ENCODE peak calls at places on chromosome 19, in ten cellular contexts. J is T-helper 9 cell; V is gastrocnemius medialis; X is coronary artery; P is Peyer's patch; M is stimulated activated CD4-positive, alpha-beta T cell treated with anti-CD3 and anti-CD28 coated beads, Interleukin-15, amount 100 ng/mL, for 24 hours; F is astrocyte of the spinal cord; G is OCI-LY7; W is hepatic stellate cell; B is stomach. Y is an unnamed sample.

GRCh38 chr19:45901912-45902650 is at the start of gene MYPOP:
- DNase-seq in G (no peak), P (no peak), B (no peak), X (no peak), V (no peak), W (no peak), F (no peak), J (no peak), M (no peak), Y (no peak)

GRCh38 chr19:42287017-42287825 is 14.7 kb upstream of the PRR19 start:
- DNase-seq in V (no peak), X (no peak), G (no peak), B (no peak), W (no peak), P (no peak), J (no peak), M (no peak), F (no peak), Y (no peak)

GRCh38 chr19:41441321-41441945 is 1.5 kb upstream of the ERICH4 start:
- DNase-seq in B (no peak), X (peak; percentile 29), V (no peak), F (no peak), M (no peak), G (no peak), J (no peak), P (no peak), W (no peak), Y (no peak)

GRCh38 chr19:31589109-31589508 is 239.9 kb upstream of the TSHZ3 start:
- DNase-seq in G (no peak), X (peak; percentile 41), B (no peak), V (no peak), J (no peak), W (no peak), M (no peak), P (no peak), F (no peak), Y (no peak)

GRCh38 chr19:709965-710714 is 1.4 kb downstream of the PALM start:
- DNase-seq in B (no peak), V (peak; percentile 42), G (no peak), J (no peak), M (no peak), X (no peak), P (no peak), F (no peak), W (no peak), Y (no peak)

GRCh38 chr19:18029617-18030338 is 21.8 kb downstream of the ARRDC2 start:
- DNase-seq in F (no peak), B (peak; percentile 61), X (no peak), P (peak; percentile 61), V (peak; percentile 99), M (no peak), W (no peak), G (no peak), J (no peak), Y (peak; percentile 64)

GRCh38 chr19:38017504-38018150 is 110.6 kb downstream of the SIPA1L3 start:
- DNase-seq in V (no peak), M (no peak), P (no peak), B (no peak), F (no peak), J (no peak), X (no peak), W (no peak), G (no peak), Y (no peak)

GRCh38 chr19:17686027-17686511 is 2.1 kb downstream of the UNC13A start:
- DNase-seq in M (no peak), W (peak; percentile 76), J (no peak), V (no peak), F (peak; percentile 8), P (no peak), G (no peak), B (no peak), X (no peak), Y (no peak)

GRCh38 chr19:36331353-36332228 is 47.4 kb downstream of the ZFP14 start:
- DNase-seq in J (peak; percentile 14), P (peak; percentile 58), X (peak; percentile 90), M (peak; percentile 70), G (peak; percentile 91), W (peak; percentile 93), V (peak; percentile 77), F (peak; percentile 95), B (peak; percentile 64), Y (peak; percentile 71)

GRCh38 chr19:19489804-19490204 is 25.5 kb downstream of the TSSK6 start:
- DNase-seq in F (no peak), B (peak; percentile 34), G (no peak), P (no peak), V (peak; percentile 55), X (no peak), J (no peak), M (no peak), W (no peak), Y (no peak)

GRCh38 chr19:38669532-38669931 is 22.1 kb downstream of the ACTN4 start:
- DNase-seq in V (no peak), M (no peak), X (no peak), G (no peak), P (no peak), B (no peak), W (no peak), J (no peak), F (no peak), Y (no peak)

GRCh38 chr19:3029070-3029923 is at the start of gene TLE2:
- DNase-seq in G (no peak), J (no peak), M (no peak), F (no peak), V (no peak), X (no peak), P (peak; percentile 43), W (no peak), B (peak; percentile 39), Y (no peak)

GRCh38 chr19:44741841-44742352 is 6.6 kb upstream of the BCL3 start:
- DNase-seq in M (peak; percentile 51), G (no peak), W (peak; percentile 96), V (peak; percentile 100), J (no peak), X (peak; percentile 99), P (peak; percentile 98), B (peak; percentile 98), F (peak; percentile 98), Y (peak; percentile 100)

GRCh38 chr19:13152854-13153626 is 2.8 kb downstream of the IER2 start:
- DNase-seq in B (peak; percentile 97), J (peak; percentile 98), G (peak; percentile 95), F (peak; percentile 96), W (peak; percentile 96), V (peak; percentile 92), M (peak; percentile 96), X (peak; percentile 98), P (peak; percentile 97), Y (peak; percentile 96)

GRCh38 chr19:29606420-29606747 is 301 bp downstream of the POP4 start:
- DNase-seq in J (no peak), B (no peak), V (no peak), X (no peak), W (no peak), F (no peak), G (no peak), P (no peak), M (no peak), Y (no peak)

GRCh38 chr19:6509118-6509971 is 7.2 kb upstream of the TUBB4A start:
- DNase-seq in F (no peak), V (peak; percentile 56), P (no peak), J (no peak), G (no peak), W (no peak), B (peak; percentile 63), M (no peak), X (no peak), Y (no peak)

GRCh38 chr19:15759962-15760565 is 22.3 kb downstream of the OR10H3 start:
- DNase-seq in B (no peak), W (no peak), J (no peak), V (no peak), F (no peak), M (peak; percentile 14), P (no peak), X (no peak), G (no peak), Y (no peak)

GRCh38 chr19:21482863-21483276 is 22.5 kb upstream of the ZNF429 start:
- DNase-seq in J (peak; percentile 67), X (peak; percentile 78), F (peak; percentile 7), P (no peak), W (no peak), G (peak; percentile 44), B (peak; percentile 63), V (peak; percentile 68), M (peak; percentile 76), Y (no peak)

GRCh38 chr19:39409886-39410619 is 2.4 kb upstream of the PLEKHG2 start:
- DNase-seq in X (peak; percentile 94), F (peak; percentile 83), M (peak; percentile 76), V (peak; percentile 82), B (peak; percentile 76), W (peak; percentile 69), G (peak; percentile 78), J (peak; percentile 69), P (peak; percentile 86), Y (no peak)

GRCh38 chr19:33703821-33704220 is 82.1 kb downstream of the CHST8 start:
- DNase-seq in P (peak; percentile 29), V (no peak), J (no peak), X (no peak), G (no peak), B (no peak), M (no peak), W (no peak), F (no peak), Y (no peak)

GRCh38 chr19:17311455-17312248 is 2.3 kb downstream of the DDA1 start:
- DNase-seq in B (no peak), G (no peak), F (peak; percentile 76), W (peak; percentile 91), J (no peak), X (no peak), V (no peak), M (no peak), P (no peak), Y (peak; percentile 93)

GRCh38 chr19:31154021-31154420 is 195.2 kb downstream of the TSHZ3 start:
- DNase-seq in V (no peak), F (peak; percentile 63), B (no peak), P (no peak), M (no peak), X (no peak), W (no peak), G (no peak), J (no peak), Y (peak; percentile 85)

GRCh38 chr19:46493236-46494114 is 2.2 kb downstream of the PNMA8B start:
- DNase-seq in B (no peak), V (no peak), M (peak; percentile 44), J (no peak), G (peak; percentile 65), P (no peak), W (no peak), F (no peak), X (no peak), Y (no peak)

GRCh38 chr19:57747472-57747807 is 825 bp downstream of the ZNF776 start:
- DNase-seq in W (no peak), P (no peak), J (no peak), F (no peak), B (no peak), M (no peak), G (no peak), V (no peak), X (no peak), Y (peak; percentile 22)

GRCh38 chr19:44141191-44142013 is at the start of gene ZNF234:
- DNase-seq in G (no peak), J (peak; percentile 40), X (peak; percentile 79), V (peak; percentile 78), F (peak; percentile 81), W (peak; percentile 88), B (peak; percentile 75), M (peak; percentile 81), P (peak; percentile 81), Y (peak; percentile 66)

GRCh38 chr19:4256563-4256962 is 9.7 kb downstream of the YJU2 start:
- DNase-seq in X (no peak), G (no peak), B (no peak), J (no peak), V (no peak), M (peak; percentile 17), F (no peak), W (no peak), P (no peak), Y (no peak)